ENCODE peak calls at places on chromosomes 3 and 15, in seven cellular contexts. B is NT2/D1, I is prostate gland, W is A549, X is fibroblast of lung, A is tibial artery, O is GM12865. R is an unnamed sample.

GRCh38 chr3:141469712-141470111 is 17.1 kb upstream of the RASA2 start:
- DNase-seq in B (no peak), I (no peak), W (no peak), X (peak; percentile 42), A (no peak), O (no peak), R (no peak)

GRCh38 chr3:43867673-43868072 is 176.9 kb downstream of the ABHD5 start:
- DNase-seq in B (no peak), I (no peak), W (peak; percentile 42), X (peak; percentile 52), A (no peak), O (no peak), R (no peak)

GRCh38 chr3:122560680-122561079 is 3.4 kb downstream of the PARP9 start:
- DNase-seq in B (no peak), I (peak; percentile 67), W (peak; percentile 65), X (peak; percentile 55), A (no peak), O (peak; percentile 85), R (peak; percentile 35)

GRCh38 chr3:86029590-86029989 is 961.4 kb downstream of the VGLL3 start:
- DNase-seq in B (no peak), I (no peak), W (peak; percentile 35), X (peak; percentile 17), A (no peak), O (no peak), R (no peak)

GRCh38 chr3:130903412-130903908 is 9.6 kb downstream of the ATP2C1 start:
- DNase-seq in B (no peak), I (no peak), W (no peak), X (no peak), A (no peak), O (no peak), R (no peak)

GRCh38 chr3:128052831-128053419 is 688 bp downstream of the SEC61A1 start:
- DNase-seq in B (no peak), I (no peak), W (no peak), X (no peak), A (no peak), O (no peak), R (no peak)

GRCh38 chr3:149199474-149199873 is 22.2 kb downstream of the CP start:
- DNase-seq in B (no peak), I (no peak), W (no peak), X (peak; percentile 61), A (no peak), O (no peak), R (no peak)

GRCh38 chr15:78808550-78808949 is 2.7 kb downstream of the ADAMTS7 start:
- DNase-seq in B (no peak), I (no peak), W (peak; percentile 78), X (peak; percentile 20), A (no peak), O (peak; percentile 76), R (no peak)

GRCh38 chr15:67520276-67520975 is 505 bp upstream of the C15orf61 start:
- DNase-seq in B (no peak), I (no peak), W (no peak), X (no peak), A (peak; percentile 38), O (no peak), R (no peak)

GRCh38 chr3:56219894-56220805 is 248.1 kb downstream of the ERC2 start:
- DNase-seq in B (no peak), I (no peak), W (no peak), X (no peak), A (no peak), O (no peak), R (no peak)

GRCh38 chr3:194766845-194767244 is 81.2 kb downstream of the FAM43A start:
- DNase-seq in B (no peak), I (no peak), W (no peak), X (no peak), A (no peak), O (peak; percentile 15), R (peak; percentile 29)

GRCh38 chr3:183527421-183527979 is 28.0 kb downstream of the KLHL6 start:
- DNase-seq in B (no peak), I (no peak), W (no peak), X (no peak), A (no peak), O (peak; percentile 85), R (no peak)

GRCh38 chr15:70348581-70349344 is 251.0 kb upstream of the TLE3 start:
- DNase-seq in B (no peak), I (peak; percentile 79), W (no peak), X (peak; percentile 8), A (peak; percentile 57), O (no peak), R (peak; percentile 93)

GRCh38 chr3:101862453-101863165 is 13.3 kb downstream of the NFKBIZ start:
- DNase-seq in B (no peak), I (no peak), W (no peak), X (no peak), A (no peak), O (no peak), R (no peak)

GRCh38 chr3:183131735-183132134 is 30.8 kb downstream of the LAMP3 start:
- DNase-seq in B (no peak), I (no peak), W (no peak), X (peak; percentile 19), A (no peak), O (no peak), R (no peak)

GRCh38 chr15:96359371-96359771 is 28.9 kb downstream of the NR2F2 start:
- DNase-seq in B (no peak), I (no peak), W (no peak), X (no peak), A (no peak), O (no peak), R (no peak)

GRCh38 chr15:63597821-63598220 is 634 bp downstream of the FBXL22 start:
- DNase-seq in B (no peak), I (no peak), W (no peak), X (no peak), A (no peak), O (no peak), R (no peak)

GRCh38 chr3:17032407-17033034 is 147.8 kb downstream of the PLCL2 start:
- DNase-seq in B (peak; percentile 25), I (no peak), W (peak; percentile 53), X (peak; percentile 38), A (no peak), O (peak; percentile 32), R (no peak)

GRCh38 chr3:67875338-67875737 is 220.9 kb upstream of the SUCLG2 start:
- DNase-seq in B (no peak), I (no peak), W (peak; percentile 35), X (no peak), A (no peak), O (no peak), R (no peak)

GRCh38 chr15:95162521-95162920 is 931.2 kb downstream of the MCTP2 start:
- DNase-seq in B (no peak), I (no peak), W (no peak), X (peak; percentile 58), A (peak; percentile 23), O (no peak), R (no peak)

GRCh38 chr15:94287794-94288246 is 56.5 kb downstream of the MCTP2 start:
- DNase-seq in B (no peak), I (no peak), W (no peak), X (no peak), A (no peak), O (peak; percentile 60), R (no peak)

GRCh38 chr3:195825191-195825588 is 13.5 kb upstream of the MUC4 start:
- DNase-seq in B (no peak), I (no peak), W (no peak), X (no peak), A (no peak), O (no peak), R (no peak)

GRCh38 chr3:143977326-143978262 is 6.0 kb downstream of the DIPK2A start:
- DNase-seq in B (no peak), I (no peak), W (no peak), X (no peak), A (no peak), O (peak; percentile 56), R (no peak)

GRCh38 chr3:127384717-127385539 is 97.1 kb upstream of the PRR20G start:
- DNase-seq in B (no peak), I (no peak), W (no peak), X (no peak), A (no peak), O (no peak), R (peak; percentile 76)

DNA sequence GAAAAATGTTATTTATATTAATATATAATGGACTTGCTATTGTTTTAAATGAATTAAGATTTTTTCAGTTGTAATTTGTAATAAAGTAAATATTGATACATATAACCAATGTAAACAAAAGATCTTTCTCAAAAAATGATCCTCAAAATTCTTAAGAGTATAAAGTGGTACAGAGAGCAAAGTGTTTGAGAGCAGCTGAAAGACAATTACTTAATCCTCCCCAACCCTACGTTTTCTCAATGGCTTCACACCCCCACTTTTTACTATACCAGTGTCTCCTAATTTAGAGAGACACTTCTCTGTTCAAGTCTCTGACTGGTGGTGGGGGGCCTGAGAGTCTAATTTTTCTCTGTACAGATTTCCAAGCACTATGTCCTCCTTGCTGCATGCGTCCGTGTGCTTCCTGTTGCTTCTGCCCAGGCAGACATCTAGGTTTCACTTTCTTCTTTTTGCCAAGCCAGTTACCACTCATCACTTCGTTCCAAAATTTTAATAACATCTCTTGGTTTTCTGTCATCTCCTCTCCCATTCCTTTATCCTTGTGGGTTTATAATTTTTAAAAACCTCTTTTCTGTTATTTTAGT is 276.3 kb upstream of the DNAJC19 start:
- DNase-seq in B (no peak), I (no peak), W (no peak), X (peak; percentile 9), A (no peak), O (peak; percentile 51), R (no peak)
- H3K4me3 ChIP-seq in B (no peak overlapping the region), I (no peak overlapping the region), W (no peak overlapping the region), X (no peak overlapping the region), A (no peak overlapping the region), O (peak overlapping the region; percentile 48), R (no peak overlapping the region)

GRCh38 chr15:77515613-77516012 is 94.9 kb downstream of the HMG20A start:
- DNase-seq in B (no peak), I (no peak), W (no peak), X (no peak), A (no peak), O (no peak), R (peak; percentile 57)
- H3K4me3 ChIP-seq in B (no peak overlapping the region), I (no peak overlapping the region), W (no peak overlapping the region), X (no peak overlapping the region), A (no peak overlapping the region), O (no peak overlapping the region), R (no peak overlapping the region)

GRCh38 chr3:13329746-13330145 is 90.4 kb downstream of the NUP210 start:
- DNase-seq in B (no peak), I (no peak), W (no peak), X (no peak), A (no peak), O (no peak), R (no peak)

GRCh38 chr3:13332740-13333139 is 87.4 kb downstream of the NUP210 start:
- DNase-seq in B (no peak), I (peak; percentile 41), W (no peak), X (no peak), A (no peak), O (no peak), R (no peak)

GRCh38 chr3:13335062-13335461 is 85.1 kb downstream of the NUP210 start:
- DNase-seq in B (no peak), I (no peak), W (no peak), X (no peak), A (no peak), O (no peak), R (no peak)

GRCh38 chr3:13333236-13333897 is 86.8 kb downstream of the NUP210 start:
- DNase-seq in B (no peak), I (no peak), W (no peak), X (no peak), A (no peak), O (no peak), R (no peak)

GRCh38 chr3:13332158-13332557 is 88.0 kb downstream of the NUP210 start:
- DNase-seq in B (no peak), I (peak; percentile 34), W (no peak), X (no peak), A (no peak), O (peak; percentile 96), R (no peak)
- H3K4me3 ChIP-seq in B (no peak overlapping the region), I (no peak overlapping the region), W (no peak overlapping the region), X (no peak overlapping the region), A (no peak overlapping the region), O (peak overlapping the region; percentile 12), R (no peak overlapping the region)

GRCh38 chr3:147832611-147833010 is 423.4 kb downstream of the ZIC1 start:
- DNase-seq in B (no peak), I (no peak), W (no peak), X (no peak), A (no peak), O (no peak), R (no peak)
- H3K4me3 ChIP-seq in B (no peak overlapping the region), I (no peak overlapping the region), W (no peak overlapping the region), X (no peak overlapping the region), A (no peak overlapping the region), O (no peak overlapping the region), R (no peak overlapping the region)